ENCODE peak calls at places on chromosomes 6 and 20, in six cellular contexts. G, Z, V, C, D and J are unnamed samples.
A peak's percentile ranks its signal among the peaks of the same experiment; 100 is the strongest.

GRCh38 chr6:15623282-15624116 is 39.3 kb downstream of the DTNBP1 start:
- DNase-seq in G (no peak), Z (no peak), V (no peak), C (no peak), D (no peak), J (no peak)

GRCh38 chr6:6858533-6858982 is 249.2 kb upstream of the RREB1 start:
- DNase-seq in G (no peak), Z (no peak), V (no peak), C (no peak), D (no peak), J (no peak)

GRCh38 chr6:17298257-17298656 is 17.1 kb downstream of the RBM24 start:
- DNase-seq in G (no peak), Z (no peak), V (no peak), C (no peak), D (no peak), J (no peak)

GRCh38 chr20:45254867-45255266 is 503 bp upstream of the SLPI start:
- DNase-seq in G (no peak), Z (no peak), V (no peak), C (no peak), D (no peak), J (no peak)

GRCh38 chr6:47162231-47162630 is 120.1 kb upstream of the ADGRF1 start:
- DNase-seq in G (no peak), Z (no peak), V (no peak), C (no peak), D (no peak), J (no peak)

GRCh38 chr6:28944412-28945006 is 20.7 kb upstream of the TRIM27 start:
- DNase-seq in G (peak; percentile 73), Z (no peak), V (no peak), C (no peak), D (peak; percentile 70), J (no peak)

GRCh38 chr6:96926425-96926824 is 1.9 kb downstream of the KLHL32 start:
- DNase-seq in G (no peak), Z (no peak), V (no peak), C (no peak), D (no peak), J (no peak)

GRCh38 chr20:54219751-54220426 is 12.0 kb downstream of the PFDN4 start:
- DNase-seq in G (no peak), Z (no peak), V (no peak), C (no peak), D (no peak), J (no peak)

GRCh38 chr20:62258499-62259293 is 20.4 kb downstream of the OSBPL2 start:
- DNase-seq in G (no peak), Z (no peak), V (peak; percentile 23), C (no peak), D (no peak), J (peak; percentile 26)

DNA sequence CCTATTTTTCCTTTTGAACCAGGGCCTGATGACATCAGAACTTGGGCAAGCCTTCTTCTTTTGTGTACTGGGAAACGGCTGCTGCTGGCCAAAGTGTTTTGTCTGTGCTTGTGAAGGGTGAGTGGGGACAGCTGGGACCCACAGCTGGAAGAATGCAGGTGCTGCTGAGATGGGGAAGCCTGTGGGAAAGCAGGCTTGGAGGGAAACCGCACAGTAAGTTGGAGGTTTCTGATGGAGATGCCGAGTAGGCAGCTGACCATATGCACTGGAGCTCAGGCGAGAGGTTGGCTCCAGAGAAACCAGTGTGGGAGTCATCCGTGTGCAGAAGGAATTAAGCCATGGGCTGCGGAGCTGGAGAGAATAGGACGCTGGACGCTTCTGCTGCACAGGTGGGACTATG is 8.5 kb upstream of the PSMG4 start:
- DNase-seq in G (no peak), Z (no peak), V (no peak), C (no peak), D (no peak), J (no peak)
- H3K27ac ChIP-seq in G (no peak overlapping the region), Z (no peak overlapping the region), V (no peak overlapping the region), C (no peak overlapping the region), D (no peak overlapping the region), J (peak overlapping the region; percentile 72)

GRCh38 chr20:25310268-25310920 is 62.5 kb downstream of the PYGB start:
- DNase-seq in G (peak; percentile 82), Z (peak; percentile 37), V (no peak), C (no peak), D (no peak), J (peak; percentile 81)
- H3K27ac ChIP-seq in G (peak overlapping the region; percentile 95), Z (peak overlapping the region; percentile 70), V (peak overlapping the region; percentile 46), C (peak overlapping the region; percentile 85), D (no peak overlapping the region), J (peak overlapping the region; percentile 92)

GRCh38 chr6:147078602-147079001 is 125.6 kb upstream of the STXBP5 start:
- DNase-seq in G (no peak), Z (no peak), V (no peak), C (no peak), D (no peak), J (no peak)

GRCh38 chr6:147080215-147080614 is 124.0 kb upstream of the STXBP5 start:
- DNase-seq in G (no peak), Z (no peak), V (no peak), C (no peak), D (no peak), J (no peak)

GRCh38 chr6:147075326-147075840 is 128.8 kb upstream of the STXBP5 start:
- DNase-seq in G (no peak), Z (no peak), V (no peak), C (no peak), D (no peak), J (no peak)

GRCh38 chr6:147078106-147078505 is 126.1 kb upstream of the STXBP5 start:
- DNase-seq in G (no peak), Z (no peak), V (no peak), C (no peak), D (no peak), J (no peak)

GRCh38 chr6:147077251-147077650 is 127.0 kb upstream of the STXBP5 start:
- DNase-seq in G (no peak), Z (no peak), V (no peak), C (peak; percentile 64), D (no peak), J (no peak)
- H3K27ac ChIP-seq in G (no peak overlapping the region), Z (no peak overlapping the region), V (no peak overlapping the region), C (peak overlapping the region; percentile 64), D (no peak overlapping the region), J (no peak overlapping the region)

DNA sequence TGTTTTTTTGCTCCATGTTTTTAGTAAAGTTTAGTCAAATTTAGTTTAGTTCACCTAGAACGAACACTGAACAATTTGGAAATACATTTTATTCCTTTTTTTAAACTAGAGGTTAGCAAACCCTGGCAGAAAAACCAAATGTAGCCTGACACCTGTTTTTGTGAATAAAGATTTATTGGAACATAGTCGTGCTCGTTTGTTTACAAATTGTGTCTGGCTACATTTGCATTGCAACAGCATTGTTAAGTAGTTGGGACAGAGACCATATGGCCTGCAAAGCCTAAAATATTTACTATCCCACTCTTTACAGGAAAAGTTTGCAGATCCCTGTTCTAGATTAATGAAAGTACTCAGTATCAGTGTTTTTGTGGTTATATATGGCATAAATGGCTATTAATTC is 56.9 kb downstream of the CD109 start:
- DNase-seq in G (no peak), Z (no peak), V (no peak), C (no peak), D (no peak), J (no peak)
- H3K27ac ChIP-seq in G (no peak overlapping the region), Z (no peak overlapping the region), V (no peak overlapping the region), C (no peak overlapping the region), D (no peak overlapping the region), J (no peak overlapping the region)

GRCh38 chr20:44134897-44135810 is 51.8 kb downstream of the JPH2 start:
- DNase-seq in G (no peak), Z (no peak), V (no peak), C (no peak), D (no peak), J (no peak)
- H3K27ac ChIP-seq in G (no peak overlapping the region), Z (peak overlapping the region; percentile 70), V (peak overlapping the region; percentile 94), C (no peak overlapping the region), D (no peak overlapping the region), J (no peak overlapping the region)

DNA sequence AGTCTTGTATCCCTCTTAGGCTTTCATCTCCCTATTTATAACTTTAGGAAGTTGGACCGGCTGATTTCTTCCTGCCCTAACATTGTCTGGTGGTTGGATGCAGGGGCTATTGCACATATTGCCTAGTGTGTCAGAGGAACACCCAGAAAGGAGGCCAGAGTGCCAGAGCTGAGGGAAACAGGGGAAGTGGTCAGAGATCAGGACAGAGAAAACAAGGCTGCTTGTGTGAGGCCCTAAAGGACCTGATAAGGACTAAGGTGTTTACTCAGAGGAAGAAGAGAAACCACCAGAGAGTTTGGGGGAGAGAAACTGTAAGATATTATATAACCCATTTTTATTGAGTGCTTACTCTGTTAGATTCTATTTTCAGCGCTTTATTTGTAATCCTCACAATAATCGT is 53.9 kb upstream of the REV3L start:
- DNase-seq in G (peak; percentile 47), Z (no peak), V (no peak), C (no peak), D (no peak), J (no peak)
- H3K27ac ChIP-seq in G (peak overlapping the region; percentile 6), Z (no peak overlapping the region), V (no peak overlapping the region), C (no peak overlapping the region), D (no peak overlapping the region), J (no peak overlapping the region)

DNA sequence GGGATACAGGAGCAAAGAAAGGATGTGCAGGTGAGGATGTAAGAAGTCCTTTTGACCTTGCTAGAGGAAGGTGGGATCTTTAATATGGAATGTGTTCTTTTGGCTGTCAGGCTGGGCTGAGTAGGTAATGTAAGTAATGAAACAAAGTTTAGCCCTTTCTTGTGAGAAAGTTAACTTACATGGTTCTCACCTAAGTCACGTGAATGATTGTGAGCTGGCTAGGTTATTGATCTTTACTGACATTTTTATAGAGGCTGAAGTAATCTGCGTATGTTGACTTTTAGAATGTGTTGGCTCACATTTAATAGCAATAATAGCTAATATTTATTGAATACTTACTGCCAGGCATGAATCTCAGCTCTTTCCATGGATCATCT is 2.6 kb downstream of the TOP1 start:
- DNase-seq in G (no peak), Z (no peak), V (no peak), C (no peak), D (no peak), J (no peak)
- H3K27ac ChIP-seq in G (no peak overlapping the region), Z (peak overlapping the region; percentile 99), V (no peak overlapping the region), C (no peak overlapping the region), D (no peak overlapping the region), J (no peak overlapping the region)